ENCODE peak calls at places on chromosomes 4 and X, in five cellular contexts. One of them, this sample, is unnamed.

GRCh38 chr4:144423930-144424329 is 222.0 kb upstream of the HHIP start:
- DNase-seq in RWPE2: no peak
- DNase-seq in sigmoid colon: no peak
- DNase-seq in cardiac muscle cell: no peak
- DNase-seq in heart left ventricle: no peak
- DNase-seq in this sample: no peak

GRCh38 chr4:111537861-111538260 is 607.4 kb upstream of the FAM241A start:
- DNase-seq in RWPE2: no peak
- DNase-seq in sigmoid colon: no peak
- DNase-seq in cardiac muscle cell: no peak
- DNase-seq in heart left ventricle: no peak
- DNase-seq in this sample: no peak

GRCh38 chr4:74364649-74365491 is at the start of gene EREG:
- DNase-seq in RWPE2: peak
- DNase-seq in sigmoid colon: peak
- DNase-seq in cardiac muscle cell: peak
- DNase-seq in heart left ventricle: peak
- DNase-seq in this sample: peak

GRCh38 chr4:10063544-10064300 is 42.4 kb upstream of the SLC2A9 start:
- DNase-seq in RWPE2: no peak
- DNase-seq in sigmoid colon: peak
- DNase-seq in cardiac muscle cell: peak
- DNase-seq in heart left ventricle: peak
- DNase-seq in this sample: peak

GRCh38 chr4:76605099-76605563 is 170.1 kb downstream of the SHROOM3 start:
- DNase-seq in RWPE2: no peak
- DNase-seq in sigmoid colon: no peak
- DNase-seq in cardiac muscle cell: no peak
- DNase-seq in heart left ventricle: no peak
- DNase-seq in this sample: no peak

GRCh38 chr4:110639207-110640092 is 16.6 kb upstream of the PITX2 start:
- DNase-seq in RWPE2: no peak
- DNase-seq in sigmoid colon: no peak
- DNase-seq in cardiac muscle cell: no peak
- DNase-seq in heart left ventricle: no peak
- DNase-seq in this sample: peak

GRCh38 chrX:12956704-12957541 is 18.0 kb upstream of the TMSB4X start:
- DNase-seq in RWPE2: no peak
- DNase-seq in sigmoid colon: no peak
- DNase-seq in cardiac muscle cell: no peak
- DNase-seq in heart left ventricle: no peak
- DNase-seq in this sample: no peak

GRCh38 chr4:73891739-73892405 is 22.7 kb downstream of the CXCL1 start:
- DNase-seq in RWPE2: no peak
- DNase-seq in sigmoid colon: no peak
- DNase-seq in cardiac muscle cell: no peak
- DNase-seq in heart left ventricle: no peak
- DNase-seq in this sample: no peak

GRCh38 chrX:10906861-10907260 is 204.3 kb upstream of the HCCS start:
- DNase-seq in RWPE2: no peak
- DNase-seq in sigmoid colon: no peak
- DNase-seq in cardiac muscle cell: no peak
- DNase-seq in heart left ventricle: no peak
- DNase-seq in this sample: no peak

GRCh38 chr4:38664704-38665401 is 854 bp downstream of the KLF3 start:
- DNase-seq in RWPE2: no peak
- DNase-seq in sigmoid colon: peak
- DNase-seq in cardiac muscle cell: peak
- DNase-seq in heart left ventricle: peak
- DNase-seq in this sample: peak

GRCh38 chr4:24521544-24521943 is 62.8 kb downstream of the DHX15 start:
- DNase-seq in RWPE2: no peak
- DNase-seq in sigmoid colon: no peak
- DNase-seq in cardiac muscle cell: no peak
- DNase-seq in heart left ventricle: no peak
- DNase-seq in this sample: no peak

GRCh38 chrX:45070116-45071007 is 130.3 kb downstream of the DIPK2B start:
- DNase-seq in RWPE2: no peak
- DNase-seq in sigmoid colon: no peak
- DNase-seq in cardiac muscle cell: peak
- DNase-seq in heart left ventricle: no peak
- DNase-seq in this sample: no peak

GRCh38 chrX:103640401-103641155 is 11.8 kb downstream of the TCEAL1 start:
- DNase-seq in RWPE2: no peak
- DNase-seq in sigmoid colon: no peak
- DNase-seq in cardiac muscle cell: no peak
- DNase-seq in heart left ventricle: no peak
- DNase-seq in this sample: no peak

GRCh38 chrX:153929576-153929975 is 3.5 kb upstream of the ARHGAP4 start:
- DNase-seq in RWPE2: no peak
- DNase-seq in sigmoid colon: no peak
- DNase-seq in cardiac muscle cell: no peak
- DNase-seq in heart left ventricle: no peak
- DNase-seq in this sample: peak

GRCh38 chrX:153927686-153927935 is 1.5 kb upstream of the ARHGAP4 start:
- DNase-seq in RWPE2: no peak
- DNase-seq in sigmoid colon: no peak
- DNase-seq in cardiac muscle cell: no peak
- DNase-seq in heart left ventricle: no peak
- DNase-seq in this sample: no peak

GRCh38 chrX:153926863-153927685 is 1.0 kb upstream of the ARHGAP4 start:
- DNase-seq in RWPE2: no peak
- DNase-seq in sigmoid colon: peak
- DNase-seq in cardiac muscle cell: no peak
- DNase-seq in heart left ventricle: peak
- DNase-seq in this sample: peak

GRCh38 chrX:153928846-153929245 is 2.8 kb upstream of the ARHGAP4 start:
- DNase-seq in RWPE2: no peak
- DNase-seq in sigmoid colon: no peak
- DNase-seq in cardiac muscle cell: no peak
- DNase-seq in heart left ventricle: no peak
- DNase-seq in this sample: peak

GRCh38 chrX:153927936-153928760 is 2.1 kb upstream of the ARHGAP4 start:
- DNase-seq in RWPE2: peak
- DNase-seq in sigmoid colon: peak
- DNase-seq in cardiac muscle cell: peak
- DNase-seq in heart left ventricle: peak
- DNase-seq in this sample: peak
- TF ChIP-seq CTCF in RWPE2: peak
- TF ChIP-seq CTCF in sigmoid colon: peak
- TF ChIP-seq CTCF in cardiac muscle cell: peak
- TF ChIP-seq CTCF in heart left ventricle: no peak
- TF ChIP-seq CTCF in this sample: no peak

DNA sequence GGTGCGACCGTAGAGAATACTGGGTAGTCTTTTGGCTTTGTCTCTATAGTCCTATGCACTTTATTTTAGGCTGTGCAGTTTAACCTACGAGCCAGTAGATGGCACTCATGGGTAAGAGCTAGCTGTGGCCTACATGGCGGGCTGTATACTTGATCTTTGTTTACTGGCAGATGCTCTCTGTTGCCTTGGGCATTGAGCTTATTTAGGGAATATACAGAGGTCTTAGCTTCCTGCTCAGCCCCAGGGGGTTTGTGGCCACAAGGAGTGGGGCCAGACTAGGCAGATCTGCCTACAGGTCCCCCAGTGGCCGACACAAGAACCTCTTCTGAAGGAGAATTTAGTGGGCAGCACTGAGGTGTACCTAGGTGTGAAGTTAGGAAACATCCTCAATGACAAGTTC is 227.6 kb upstream of the HDX start:
- DNase-seq in RWPE2: no peak
- DNase-seq in sigmoid colon: peak
- DNase-seq in cardiac muscle cell: peak
- DNase-seq in heart left ventricle: no peak
- DNase-seq in this sample: peak
- TF ChIP-seq CTCF in RWPE2: peak
- TF ChIP-seq CTCF in sigmoid colon: peak
- TF ChIP-seq CTCF in cardiac muscle cell: peak
- TF ChIP-seq CTCF in heart left ventricle: peak
- TF ChIP-seq CTCF in this sample: peak

GRCh38 chr4:92304073-92304472 is 307 bp downstream of the GRID2 start:
- DNase-seq in RWPE2: no peak
- DNase-seq in sigmoid colon: no peak
- DNase-seq in cardiac muscle cell: peak
- DNase-seq in heart left ventricle: peak
- DNase-seq in this sample: peak

GRCh38 chr4:92304636-92305035 is 870 bp downstream of the GRID2 start:
- DNase-seq in RWPE2: no peak
- DNase-seq in sigmoid colon: no peak
- DNase-seq in cardiac muscle cell: peak
- DNase-seq in heart left ventricle: no peak
- DNase-seq in this sample: no peak

GRCh38 chr4:92303621-92304027 is at the start of gene GRID2:
- DNase-seq in RWPE2: peak
- DNase-seq in sigmoid colon: no peak
- DNase-seq in cardiac muscle cell: peak
- DNase-seq in heart left ventricle: peak
- DNase-seq in this sample: peak

DNA sequence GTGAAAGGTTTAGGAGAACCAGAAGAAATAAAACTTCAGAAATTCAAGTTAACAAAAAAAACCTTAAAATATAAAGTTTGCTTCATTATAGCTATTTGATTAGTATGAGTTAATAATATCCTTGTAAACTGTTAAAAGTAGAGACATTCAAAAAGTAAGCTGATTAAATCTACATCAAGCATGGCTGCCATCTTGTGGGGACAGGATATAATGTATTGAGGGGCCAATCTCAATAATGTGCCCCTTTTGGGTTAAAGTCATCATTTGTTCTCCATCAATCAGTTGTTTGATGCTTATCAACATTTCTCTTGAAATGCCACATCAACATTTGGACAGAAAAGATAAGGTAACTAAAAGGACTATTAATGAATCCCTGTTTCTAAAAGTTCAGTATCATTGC is 4.6 kb upstream of the GRID2 start:
- DNase-seq in RWPE2: no peak
- DNase-seq in sigmoid colon: no peak
- DNase-seq in cardiac muscle cell: no peak
- DNase-seq in heart left ventricle: no peak
- DNase-seq in this sample: no peak
- TF ChIP-seq CTCF in RWPE2: peak
- TF ChIP-seq CTCF in sigmoid colon: no peak
- TF ChIP-seq CTCF in cardiac muscle cell: peak
- TF ChIP-seq CTCF in heart left ventricle: no peak
- TF ChIP-seq CTCF in this sample: no peak

DNA sequence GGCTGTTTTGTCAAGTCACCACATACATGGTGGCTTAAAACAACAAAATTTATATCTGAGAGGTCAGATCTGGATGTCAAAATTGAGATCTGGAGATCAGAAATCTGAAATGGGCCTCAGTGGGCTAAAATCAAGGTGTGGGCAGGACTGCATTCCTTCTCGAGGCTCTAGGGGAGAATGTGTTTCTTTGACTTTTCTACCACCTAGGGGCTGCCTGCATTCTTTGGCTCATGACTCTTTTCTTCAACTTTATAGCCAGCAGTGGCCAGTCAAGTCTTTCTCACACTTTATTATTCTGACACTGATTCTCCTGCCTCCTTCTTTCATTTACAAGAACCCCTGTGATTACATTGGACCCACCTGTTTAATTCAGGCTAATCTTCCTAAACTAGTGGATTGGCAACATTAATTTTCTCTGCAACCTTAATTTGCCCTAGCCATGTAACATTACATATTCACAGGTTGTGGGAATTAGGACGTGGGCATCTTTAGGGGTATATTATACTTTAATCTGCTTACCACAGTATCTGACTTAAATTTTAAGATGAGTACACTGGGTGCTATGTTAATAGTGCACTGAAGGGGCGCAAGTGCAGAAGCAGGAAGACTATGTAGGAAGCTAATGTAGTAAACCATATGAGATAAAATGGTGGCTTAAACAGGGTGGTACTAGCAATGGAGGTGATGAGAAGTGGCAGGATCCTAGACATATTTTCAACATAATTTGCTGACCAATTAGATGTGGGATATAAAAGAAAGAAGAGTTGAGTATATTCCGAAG is 188.0 kb downstream of the SLC4A4 start:
- DNase-seq in RWPE2: no peak
- DNase-seq in sigmoid colon: no peak
- DNase-seq in cardiac muscle cell: no peak
- DNase-seq in heart left ventricle: no peak
- DNase-seq in this sample: no peak
- TF ChIP-seq CTCF in RWPE2: peak
- TF ChIP-seq CTCF in sigmoid colon: no peak
- TF ChIP-seq CTCF in cardiac muscle cell: no peak
- TF ChIP-seq CTCF in heart left ventricle: no peak
- TF ChIP-seq CTCF in this sample: no peak

GRCh38 chr4:40897557-40898203 is 147.9 kb downstream of the NSUN7 start:
- DNase-seq in RWPE2: no peak
- DNase-seq in sigmoid colon: peak
- DNase-seq in cardiac muscle cell: peak
- DNase-seq in heart left ventricle: peak
- DNase-seq in this sample: peak
- TF ChIP-seq CTCF in RWPE2: peak
- TF ChIP-seq CTCF in sigmoid colon: peak
- TF ChIP-seq CTCF in cardiac muscle cell: peak
- TF ChIP-seq CTCF in heart left ventricle: peak
- TF ChIP-seq CTCF in this sample: peak